ENCODE peak calls at places on chromosome 18, in four cellular contexts. G, F, Y and D are unnamed samples.

GRCh38 chr18:76615065-76615733 is 120.2 kb upstream of the ZNF516 start:
- DNase-seq in G (no peak), F (no peak), Y (no peak), D (no peak)

GRCh38 chr18:70288851-70289328 is at the start of gene SOCS6:
- DNase-seq in G (peak; percentile 76), F (peak; percentile 89), Y (peak; percentile 72), D (peak; percentile 73)

GRCh38 chr18:24538421-24539264 is 78.2 kb downstream of the HRH4 start:
- DNase-seq in G (no peak), F (peak; percentile 37), Y (no peak), D (no peak)

GRCh38 chr18:65039578-65039977 is 711.2 kb upstream of the CDH7 start:
- DNase-seq in G (no peak), F (no peak), Y (no peak), D (no peak)

GRCh38 chr18:63152791-63153190 is 166.8 kb downstream of the BCL2 start:
- DNase-seq in G (no peak), F (no peak), Y (no peak), D (no peak)

GRCh38 chr18:51716277-51716676 is 518.8 kb upstream of the MEX3C start:
- DNase-seq in G (no peak), F (no peak), Y (peak; percentile 13), D (no peak)

GRCh38 chr18:7334973-7335568 is 104.2 kb downstream of the LRRC30 start:
- DNase-seq in G (no peak), F (no peak), Y (no peak), D (no peak)

GRCh38 chr18:62499263-62499650 is 23.6 kb upstream of the ZCCHC2 start:
- DNase-seq in G (no peak), F (no peak), Y (no peak), D (no peak)

GRCh38 chr18:57054891-57055290 is 92.0 kb upstream of the BOD1L2 start:
- DNase-seq in G (no peak), F (no peak), Y (no peak), D (no peak)

GRCh38 chr18:77055429-77056310 is 76.9 kb downstream of the MBP start:
- DNase-seq in G (no peak), F (no peak), Y (no peak), D (no peak)

GRCh38 chr18:23986610-23987359 is 27.8 kb upstream of the TTC39C start:
- DNase-seq in G (no peak), F (no peak), Y (no peak), D (no peak)

GRCh38 chr18:54843302-54843701 is 15.0 kb downstream of the RAB27B start:
- DNase-seq in G (no peak), F (no peak), Y (no peak), D (no peak)

GRCh38 chr18:42404151-42404550 is 449.1 kb downstream of the PIK3C3 start:
- DNase-seq in G (no peak), F (no peak), Y (no peak), D (no peak)

GRCh38 chr18:58495202-58495601 is 133.7 kb downstream of the ALPK2 start:
- DNase-seq in G (no peak), F (no peak), Y (no peak), D (peak; percentile 63)

GRCh38 chr18:39007523-39007922 is 1441.9 kb upstream of the CELF4 start:
- DNase-seq in G (no peak), F (no peak), Y (no peak), D (no peak)

GRCh38 chr18:3529077-3529476 is 79.1 kb downstream of the TGIF1 start:
- DNase-seq in G (no peak), F (no peak), Y (no peak), D (no peak)

GRCh38 chr18:3528251-3528650 is 78.3 kb downstream of the TGIF1 start:
- DNase-seq in G (no peak), F (no peak), Y (no peak), D (no peak)

GRCh38 chr18:3525870-3526420 is 76.0 kb downstream of the TGIF1 start:
- DNase-seq in G (no peak), F (no peak), Y (peak; percentile 95), D (no peak)

GRCh38 chr18:3524706-3525105 is 74.7 kb downstream of the TGIF1 start:
- DNase-seq in G (no peak), F (no peak), Y (no peak), D (no peak)

GRCh38 chr18:3526421-3527354 is 76.7 kb downstream of the TGIF1 start:
- DNase-seq in G (peak; percentile 79), F (peak; percentile 29), Y (peak; percentile 85), D (peak; percentile 86)
- H2AFZ ChIP-seq in G (no peak overlapping the region), F (peak overlapping the region; percentile 54), Y (peak overlapping the region; percentile 24), D (no peak overlapping the region)

GRCh38 chr18:75226301-75226955 is 15.8 kb downstream of the TSHZ1 start:
- DNase-seq in G (no peak), F (no peak), Y (no peak), D (peak; percentile 59)
- H3K4me3 ChIP-seq in G (no peak overlapping the region), F (no peak overlapping the region), Y (no peak overlapping the region), D (peak overlapping the region; percentile 29)

GRCh38 chr18:37536646-37537045 is 29.0 kb downstream of the CELF4 start:
- DNase-seq in G (no peak), F (no peak), Y (no peak), D (no peak)
- H2AFZ ChIP-seq in G (no peak overlapping the region), F (no peak overlapping the region), Y (no peak overlapping the region), D (no peak overlapping the region)

DNA sequence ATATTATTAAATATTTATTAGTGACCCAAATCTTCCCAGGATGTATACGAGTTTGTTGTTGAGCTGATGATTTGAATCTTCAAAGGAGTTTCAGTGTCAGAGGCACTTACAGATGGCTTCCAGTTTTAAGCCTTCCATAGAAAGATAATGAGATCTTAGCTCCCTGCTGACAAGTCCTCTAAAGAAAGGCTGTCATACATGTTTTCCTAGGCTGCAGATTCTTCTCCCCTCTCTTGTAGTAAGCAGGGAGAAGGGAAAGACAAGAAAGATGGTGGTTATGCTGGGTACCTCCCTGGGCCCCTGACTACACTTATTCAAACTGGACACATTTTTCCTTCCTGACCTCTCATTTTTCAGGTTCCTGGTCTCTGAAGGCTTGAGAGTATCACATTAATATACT is 8.1 kb upstream of the GAREM1 start:
- DNase-seq in G (no peak), F (no peak), Y (no peak), D (no peak)
- H3K4me3 ChIP-seq in G (no peak overlapping the region), F (no peak overlapping the region), Y (no peak overlapping the region), D (no peak overlapping the region)